ENCODE peak calls at places on chromosomes 11 and 22, in eight cellular contexts. W is transverse colon, N is A549, L is foreskin keratinocyte, M is GM23338, U is mesendoderm, I is testis, K is right lobe of liver. G is an unnamed sample.
A peak's percentile ranks its signal among the peaks of the same experiment; 100 is the strongest.

GRCh38 chr11:58770627-58771457 is 39.1 kb upstream of the GLYAT start:
- DNase-seq in I (no peak), U (no peak), K (no peak), N (no peak), W (no peak), L (peak; percentile 91), M (no peak), G (peak; percentile 87)

GRCh38 chr11:109132539-109132938 is 289.5 kb upstream of the C11orf87 start:
- DNase-seq in U (peak; percentile 51), L (peak; percentile 31), N (no peak), M (peak; percentile 55), K (no peak), W (no peak), I (no peak), G (no peak)

GRCh38 chr11:128290106-128290840 is 297.1 kb downstream of the ETS1 start:
- DNase-seq in L (no peak), K (peak; percentile 44), U (peak; percentile 69), W (peak; percentile 86), M (peak; percentile 82), N (peak; percentile 55), I (peak; percentile 77), G (peak; percentile 16)

GRCh38 chr11:66218846-66219620 is 49.4 kb upstream of the RAB1B start:
- DNase-seq in L (no peak), W (no peak), M (no peak), K (no peak), N (no peak), I (no peak), U (no peak), G (no peak)

GRCh38 chr11:35303596-35304392 is 115.6 kb downstream of the SLC1A2 start:
- DNase-seq in M (no peak), I (peak; percentile 52), W (peak; percentile 50), L (no peak), U (no peak), K (peak; percentile 62), N (peak; percentile 55), G (no peak)

GRCh38 chr11:1943576-1943975 is 3.6 kb upstream of the MRPL23 start:
- DNase-seq in W (peak; percentile 5), K (peak; percentile 9), I (no peak), N (no peak), U (no peak), L (no peak), M (peak; percentile 54), G (peak; percentile 5)

GRCh38 chr11:122418032-122418431 is 237.5 kb upstream of the UBASH3B start:
- DNase-seq in L (no peak), M (no peak), I (no peak), U (no peak), K (no peak), W (no peak), N (no peak), G (no peak)

GRCh38 chr11:6655020-6655789 is 404 bp downstream of the DCHS1 start:
- DNase-seq in N (no peak), I (no peak), M (peak; percentile 41), L (no peak), W (no peak), K (no peak), U (no peak), G (no peak)

GRCh38 chr11:457071-457760 is 7.1 kb downstream of the PTDSS2 start:
- DNase-seq in L (no peak), N (no peak), I (no peak), M (no peak), W (no peak), K (no peak), U (no peak), G (no peak)

GRCh38 chr11:462107-462890 is 12.2 kb downstream of the PTDSS2 start:
- DNase-seq in N (no peak), L (no peak), I (no peak), M (no peak), W (no peak), K (no peak), U (no peak), G (no peak)

GRCh38 chr11:459511-460220 is 9.6 kb downstream of the PTDSS2 start:
- DNase-seq in I (no peak), M (no peak), U (no peak), L (no peak), N (no peak), W (no peak), K (no peak), G (no peak)

GRCh38 chr11:461626-462025 is 11.5 kb downstream of the PTDSS2 start:
- DNase-seq in I (no peak), M (no peak), N (no peak), K (no peak), L (no peak), W (no peak), U (no peak), G (no peak)

GRCh38 chr11:460331-461199 is 10.5 kb downstream of the PTDSS2 start:
- DNase-seq in K (no peak), L (peak; percentile 95), M (no peak), U (peak; percentile 34), I (no peak), N (peak; percentile 44), W (no peak), G (no peak)
- H3K27ac ChIP-seq in K (no peak overlapping the region), L (peak overlapping the region; percentile 65), M (no peak overlapping the region), U (no peak overlapping the region), I (no peak overlapping the region), N (peak overlapping the region; percentile 61), W (no peak overlapping the region), G (no peak overlapping the region)

GRCh38 chr22:31276426-31277167 is 15.7 kb downstream of the PIK3IP1 start:
- DNase-seq in W (no peak), N (no peak), I (no peak), K (no peak), M (no peak), U (no peak), L (no peak), G (no peak)

GRCh38 chr22:31275576-31275975 is 16.7 kb downstream of the PIK3IP1 start:
- DNase-seq in L (no peak), W (no peak), K (no peak), I (no peak), M (no peak), U (no peak), N (no peak), G (no peak)

GRCh38 chr22:31274017-31274416 is 18.3 kb downstream of the PIK3IP1 start:
- DNase-seq in I (no peak), K (no peak), M (no peak), N (no peak), L (no peak), W (no peak), U (no peak), G (no peak)

GRCh38 chr22:31272522-31273446 is 19.5 kb downstream of the PIK3IP1 start:
- DNase-seq in K (no peak), M (peak; percentile 91), I (peak; percentile 78), W (peak; percentile 56), L (no peak), U (peak; percentile 93), N (peak; percentile 39), G (no peak)

GRCh38 chr22:31275018-31275417 is 17.3 kb downstream of the PIK3IP1 start:
- DNase-seq in L (no peak), W (no peak), N (no peak), M (no peak), K (no peak), I (no peak), U (no peak), G (no peak)
- H3K27ac ChIP-seq in L (no peak overlapping the region), W (no peak overlapping the region), N (no peak overlapping the region), M (no peak overlapping the region), K (no peak overlapping the region), I (no peak overlapping the region), U (no peak overlapping the region), G (peak overlapping the region; percentile 24)

GRCh38 chr22:24964441-24964840 is 11.9 kb downstream of the KIAA1671 start:
- DNase-seq in I (no peak), W (no peak), K (no peak), N (no peak), L (no peak), U (no peak), M (no peak), G (no peak)

GRCh38 chr22:24965822-24966626 is 13.5 kb downstream of the KIAA1671 start:
- DNase-seq in I (peak; percentile 55), U (no peak), M (no peak), L (no peak), K (peak; percentile 90), N (no peak), W (peak; percentile 90), G (no peak)

GRCh38 chr22:24969588-24970301 is 17.2 kb downstream of the KIAA1671 start:
- DNase-seq in I (no peak), U (peak; percentile 89), M (no peak), L (no peak), W (peak; percentile 19), N (no peak), K (peak; percentile 74), G (no peak)

GRCh38 chr22:24972369-24972768 is 19.9 kb downstream of the KIAA1671 start:
- DNase-seq in K (no peak), M (no peak), L (no peak), U (no peak), W (no peak), N (no peak), I (no peak), G (no peak)

GRCh38 chr22:24968066-24968561 is 15.6 kb downstream of the KIAA1671 start:
- DNase-seq in L (no peak), M (peak; percentile 96), W (no peak), I (no peak), U (peak; percentile 96), K (no peak), N (no peak), G (no peak)
- H3K27ac ChIP-seq in L (no peak overlapping the region), M (peak overlapping the region; percentile 92), W (peak overlapping the region; percentile 83), I (no peak overlapping the region), U (no peak overlapping the region), K (no peak overlapping the region), N (no peak overlapping the region), G (peak overlapping the region; percentile 81)

GRCh38 chr22:30728829-30729228 is 34.2 kb downstream of the OSBP2 start:
- DNase-seq in I (no peak), N (no peak), U (no peak), L (no peak), W (no peak), K (no peak), M (no peak), G (no peak)

GRCh38 chr22:30730351-30730750 is 35.7 kb downstream of the OSBP2 start:
- DNase-seq in W (no peak), N (no peak), M (no peak), U (no peak), K (no peak), L (no peak), I (no peak), G (no peak)

GRCh38 chr22:30731658-30732057 is 37.0 kb downstream of the OSBP2 start:
- DNase-seq in U (no peak), N (no peak), M (no peak), L (no peak), I (no peak), W (no peak), K (no peak), G (no peak)

GRCh38 chr22:30732426-30732825 is 37.8 kb downstream of the OSBP2 start:
- DNase-seq in W (no peak), L (no peak), I (no peak), U (no peak), K (no peak), M (peak; percentile 41), N (no peak), G (no peak)

DNA sequence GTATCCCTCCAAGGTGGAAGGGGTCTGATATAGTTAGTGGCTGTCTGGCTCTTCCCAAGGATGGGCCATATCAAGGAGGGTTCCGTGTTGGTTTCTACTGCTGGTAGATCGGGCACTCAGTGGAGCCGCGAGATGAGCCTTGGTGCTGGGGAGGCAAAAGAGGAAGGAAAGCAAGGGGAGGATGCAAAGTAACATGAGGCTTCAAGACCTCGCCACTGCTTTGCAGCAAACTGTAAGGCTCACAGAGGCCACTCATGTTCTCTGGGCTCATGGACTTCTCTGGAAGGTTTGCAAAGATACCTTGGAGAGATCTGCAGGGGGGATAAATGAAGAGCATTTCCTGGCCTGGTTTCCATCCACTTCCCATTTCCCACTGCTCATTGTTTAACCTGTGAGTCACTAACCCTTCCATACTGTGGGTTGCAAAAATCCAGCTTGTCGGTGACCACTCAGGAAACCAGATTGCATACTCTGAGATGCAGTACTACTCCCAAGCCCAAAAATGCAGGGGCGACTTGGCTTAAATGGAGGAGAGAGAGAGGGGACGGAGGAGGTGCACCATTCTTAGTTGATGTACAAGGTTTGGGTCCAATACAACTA is 38.5 kb downstream of the OSBP2 start:
- DNase-seq in K (no peak), U (no peak), I (no peak), L (no peak), W (no peak), N (no peak), M (no peak), G (no peak)
- H3K27ac ChIP-seq in K (no peak overlapping the region), U (no peak overlapping the region), I (no peak overlapping the region), L (no peak overlapping the region), W (no peak overlapping the region), N (no peak overlapping the region), M (no peak overlapping the region), G (no peak overlapping the region)

G was measured in epithelial cell of prostate.